ENCODE peak calls at places on chromosome 10, in nine cellular contexts. W is epithelial cell of esophagus; Z is CD8-positive, alpha-beta T cell; D is brain microvascular endothelial cell; H is kidney epithelial cell; Y is right lobe of liver; M is choroid plexus epithelial cell; K is PC-3; F is DND-41. B is an unnamed sample.

GRCh38 chr10:97355571-97355975 is 21.0 kb upstream of the FRAT2 start:
- DNase-seq in W (peak), Z (no peak), D (no peak), H (no peak), Y (no peak), M (peak), K (no peak), F (no peak), B (no peak)

GRCh38 chr10:112663181-112663879 is 216.3 kb downstream of the VTI1A start:
- DNase-seq in W (peak), Z (no peak), D (peak), H (peak), Y (no peak), M (peak), K (peak), F (no peak), B (no peak)

GRCh38 chr10:12965571-12965970 is 35.9 kb downstream of the CCDC3 start:
- DNase-seq in W (peak), Z (no peak), D (no peak), H (no peak), Y (no peak), M (no peak), K (peak), F (no peak), B (no peak)

GRCh38 chr10:70355234-70356021 is 27.0 kb downstream of the LRRC20 start:
- DNase-seq in W (no peak), Z (no peak), D (no peak), H (no peak), Y (no peak), M (no peak), K (no peak), F (no peak), B (no peak)

GRCh38 chr10:69201045-69201444 is 19.1 kb upstream of the HKDC1 start:
- DNase-seq in W (no peak), Z (no peak), D (no peak), H (no peak), Y (no peak), M (peak), K (no peak), F (no peak), B (no peak)

GRCh38 chr10:78199019-78199418 is 165.4 kb downstream of the RPS24 start:
- DNase-seq in W (no peak), Z (no peak), D (no peak), H (no peak), Y (no peak), M (no peak), K (no peak), F (no peak), B (no peak)

GRCh38 chr10:117137911-117138642 is at the start of gene VAX1:
- DNase-seq in W (no peak), Z (no peak), D (no peak), H (no peak), Y (no peak), M (no peak), K (peak), F (no peak), B (peak)

GRCh38 chr10:91582063-91582673 is 50.7 kb downstream of the PPP1R3C start:
- DNase-seq in W (no peak), Z (no peak), D (no peak), H (no peak), Y (peak), M (no peak), K (no peak), F (no peak), B (no peak)

GRCh38 chr10:22531441-22531840 is 182.9 kb downstream of the PIP4K2A start:
- DNase-seq in W (no peak), Z (no peak), D (no peak), H (no peak), Y (no peak), M (no peak), K (no peak), F (no peak), B (no peak)

GRCh38 chr10:117442944-117443676 is 67.9 kb upstream of the PDZD8 start:
- DNase-seq in W (peak), Z (peak), D (peak), H (peak), Y (peak), M (peak), K (peak), F (peak), B (peak)

GRCh38 chr10:66925896-66926719 is at the start of gene LRRTM3:
- DNase-seq in W (peak), Z (no peak), D (peak), H (peak), Y (peak), M (peak), K (peak), F (peak), B (peak)

GRCh38 chr10:21515581-21516269 is 9.8 kb downstream of the SKIDA1 start:
- DNase-seq in W (no peak), Z (no peak), D (no peak), H (no peak), Y (no peak), M (no peak), K (no peak), F (no peak), B (no peak)

GRCh38 chr10:126063353-126063791 is 167.0 kb downstream of the FANK1 start:
- DNase-seq in W (peak), Z (no peak), D (peak), H (peak), Y (no peak), M (peak), K (peak), F (no peak), B (peak)

GRCh38 chr10:104322416-104322782 is 15.9 kb downstream of the ITPRIP start:
- DNase-seq in W (peak), Z (no peak), D (no peak), H (no peak), Y (no peak), M (peak), K (no peak), F (no peak), B (no peak)

GRCh38 chr10:100396605-100397004 is 49.6 kb downstream of the SCD start:
- DNase-seq in W (no peak), Z (no peak), D (no peak), H (no peak), Y (no peak), M (no peak), K (no peak), F (no peak), B (no peak)

GRCh38 chr10:63866075-63866746 is 345.0 kb downstream of the REEP3 start:
- DNase-seq in W (peak), Z (no peak), D (peak), H (peak), Y (no peak), M (peak), K (peak), F (peak), B (peak)

GRCh38 chr10:31770307-31770902 is 158.2 kb downstream of the ARHGAP12 start:
- DNase-seq in W (no peak), Z (peak), D (no peak), H (no peak), Y (peak), M (no peak), K (peak), F (peak), B (peak)

GRCh38 chr10:68542046-68542445 is 14.7 kb upstream of the SLC25A16 start:
- DNase-seq in W (peak), Z (no peak), D (no peak), H (no peak), Y (no peak), M (peak), K (peak), F (no peak), B (no peak)

GRCh38 chr10:113037222-113037621 is 87.2 kb downstream of the TCF7L2 start:
- DNase-seq in W (no peak), Z (no peak), D (no peak), H (no peak), Y (no peak), M (no peak), K (no peak), F (no peak), B (no peak)

GRCh38 chr10:94299417-94299816 is 63.3 kb downstream of the NOC3L start:
- DNase-seq in W (no peak), Z (no peak), D (peak), H (peak), Y (no peak), M (peak), K (peak), F (peak), B (no peak)

GRCh38 chr10:132710036-132710686 is 75.8 kb downstream of the NKX6-2 start:
- DNase-seq in W (no peak), Z (no peak), D (no peak), H (no peak), Y (peak), M (no peak), K (no peak), F (no peak), B (no peak)

GRCh38 chr10:125201108-125201524 is 40.8 kb upstream of the CTBP2 start:
- DNase-seq in W (peak), Z (no peak), D (peak), H (peak), Y (no peak), M (peak), K (peak), F (no peak), B (no peak)

GRCh38 chr10:34880817-34881216 is 65.7 kb upstream of the PARD3 start:
- DNase-seq in W (no peak), Z (no peak), D (no peak), H (no peak), Y (no peak), M (no peak), K (peak), F (no peak), B (no peak)

GRCh38 chr10:34886906-34887615 is 72.0 kb upstream of the PARD3 start:
- DNase-seq in W (peak), Z (no peak), D (no peak), H (no peak), Y (peak), M (no peak), K (no peak), F (no peak), B (no peak)

GRCh38 chr10:34885901-34886300 is 70.8 kb upstream of the PARD3 start:
- DNase-seq in W (no peak), Z (no peak), D (no peak), H (no peak), Y (no peak), M (no peak), K (peak), F (no peak), B (no peak)

GRCh38 chr10:34889004-34889869 is 74.1 kb upstream of the PARD3 start:
- DNase-seq in W (peak), Z (no peak), D (no peak), H (no peak), Y (no peak), M (no peak), K (peak), F (no peak), B (no peak)

DNA sequence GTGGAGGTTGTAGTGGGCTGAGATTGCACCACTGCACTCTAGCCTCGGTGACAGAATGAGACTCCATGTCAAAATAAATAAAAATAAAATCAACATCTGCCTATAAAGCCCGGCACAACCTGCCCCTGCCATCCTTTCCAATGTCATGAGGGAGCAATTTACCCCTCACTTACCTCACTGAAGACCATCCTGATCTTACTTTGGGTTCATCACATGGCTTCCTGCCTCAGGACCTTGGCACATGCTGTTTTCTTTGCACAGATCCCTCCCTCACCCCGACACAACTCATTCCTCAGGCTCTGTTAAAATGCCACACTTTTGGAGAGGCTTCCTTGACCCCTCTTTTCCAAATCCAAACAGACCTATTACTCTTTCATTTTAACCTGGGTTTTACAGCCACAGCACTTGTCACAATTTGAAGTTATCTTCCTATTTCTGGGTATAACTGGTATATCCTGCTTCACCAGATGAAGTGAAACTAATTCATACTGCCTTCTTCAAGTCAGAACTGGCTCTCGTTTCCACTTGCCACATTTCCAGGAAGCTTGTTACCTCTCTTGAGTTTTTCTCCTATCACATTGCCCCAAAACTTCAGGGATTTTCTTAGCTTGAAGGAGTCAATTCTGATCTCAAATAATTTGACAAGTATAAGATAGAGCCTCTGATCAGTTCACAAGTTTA is 69.3 kb upstream of the PARD3 start:
- DNase-seq in W (peak), Z (no peak), D (no peak), H (no peak), Y (peak), M (no peak), K (peak), F (no peak), B (no peak)
- TF ChIP-seq CTCF in W (no peak), Z (no peak), D (no peak), H (no peak), Y (no peak), M (no peak), K (no peak), F (no peak), B (no peak)

GRCh38 chr10:120804020-120804419 is 47.1 kb upstream of the WDR11 start:
- DNase-seq in W (peak), Z (no peak), D (no peak), H (no peak), Y (no peak), M (no peak), K (no peak), F (no peak), B (no peak)

GRCh38 chr10:120800528-120801323 is 50.4 kb upstream of the WDR11 start:
- DNase-seq in W (no peak), Z (no peak), D (no peak), H (no peak), Y (no peak), M (no peak), K (no peak), F (no peak), B (no peak)

GRCh38 chr10:120810298-120810697 is 40.9 kb upstream of the WDR11 start:
- DNase-seq in W (no peak), Z (no peak), D (no peak), H (no peak), Y (no peak), M (no peak), K (peak), F (no peak), B (no peak)

GRCh38 chr10:120806081-120806480 is 45.1 kb upstream of the WDR11 start:
- DNase-seq in W (no peak), Z (no peak), D (no peak), H (no peak), Y (no peak), M (no peak), K (no peak), F (no peak), B (no peak)

GRCh38 chr10:120805014-120805805 is 46.0 kb upstream of the WDR11 start:
- DNase-seq in W (no peak), Z (no peak), D (no peak), H (no peak), Y (no peak), M (no peak), K (no peak), F (no peak), B (no peak)
- TF ChIP-seq CTCF in W (no peak), Z (no peak), D (no peak), H (peak), Y (no peak), M (no peak), K (no peak), F (peak), B (no peak)

DNA sequence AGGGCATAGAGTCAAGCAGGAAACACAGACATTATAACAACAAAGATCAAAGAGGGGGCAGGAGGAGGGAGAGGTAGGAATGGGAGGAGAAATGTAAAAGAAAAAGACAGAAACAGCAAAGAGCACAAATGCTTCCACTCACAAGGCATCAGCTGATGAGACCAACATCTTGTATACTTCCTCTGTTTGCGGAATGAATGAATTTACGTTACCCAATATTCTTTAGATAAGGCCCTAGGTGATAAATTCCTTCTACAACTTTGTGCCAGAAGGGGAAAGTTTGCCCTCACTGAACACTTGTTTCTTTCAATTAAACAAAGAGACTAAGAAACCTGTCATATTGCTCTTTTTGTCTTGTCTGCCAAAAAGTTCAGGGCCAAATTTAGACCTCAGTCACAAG is 116.6 kb upstream of the NANOS1 start:
- DNase-seq in W (no peak), Z (no peak), D (no peak), H (no peak), Y (no peak), M (peak), K (no peak), F (no peak), B (no peak)
- TF ChIP-seq CTCF in W (no peak), Z (no peak), D (no peak), H (no peak), Y (no peak), M (no peak), K (no peak), F (no peak), B (no peak)

GRCh38 chr10:4650109-4650508 is 175.9 kb upstream of the AKR1E2 start:
- DNase-seq in W (no peak), Z (no peak), D (peak), H (no peak), Y (no peak), M (peak), K (no peak), F (no peak), B (no peak)

GRCh38 chr10:4651404-4652037 is 174.5 kb upstream of the AKR1E2 start:
- DNase-seq in W (peak), Z (no peak), D (no peak), H (no peak), Y (no peak), M (no peak), K (peak), F (no peak), B (no peak)

GRCh38 chr10:4648968-4649367 is 177.0 kb upstream of the AKR1E2 start:
- DNase-seq in W (no peak), Z (no peak), D (no peak), H (no peak), Y (no peak), M (peak), K (no peak), F (no peak), B (no peak)

GRCh38 chr10:4652111-4653010 is 173.6 kb upstream of the AKR1E2 start:
- DNase-seq in W (peak), Z (no peak), D (no peak), H (no peak), Y (no peak), M (peak), K (no peak), F (no peak), B (no peak)

DNA sequence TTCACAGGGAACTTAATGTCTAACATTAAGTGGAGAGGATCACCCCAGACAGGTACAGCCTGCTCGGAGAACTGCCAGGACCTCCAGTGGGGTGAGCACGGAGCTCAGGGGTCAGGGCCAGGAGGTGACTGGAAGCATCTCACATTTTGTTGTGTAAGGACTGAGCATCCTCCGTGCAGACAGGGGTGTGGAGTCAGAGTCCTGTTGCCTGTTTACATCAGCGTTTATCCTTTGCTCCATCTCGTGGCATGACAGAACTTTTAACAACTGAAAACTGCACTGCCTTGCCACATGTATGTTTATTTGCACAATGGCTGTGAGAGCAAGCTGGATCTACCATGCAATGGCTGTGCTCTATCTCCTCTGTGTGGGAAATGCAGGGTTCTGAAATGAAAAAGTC is 175.4 kb upstream of the AKR1E2 start:
- DNase-seq in W (peak), Z (no peak), D (peak), H (no peak), Y (no peak), M (peak), K (no peak), F (peak), B (no peak)
- TF ChIP-seq CTCF in W (no peak), Z (no peak), D (no peak), H (no peak), Y (no peak), M (peak), K (no peak), F (no peak), B (no peak)

GRCh38 chr10:45308707-45309106 is 6.7 kb downstream of the OR13A1 start:
- DNase-seq in W (no peak), Z (no peak), D (no peak), H (no peak), Y (no peak), M (peak), K (peak), F (no peak), B (no peak)
- TF ChIP-seq CTCF in W (no peak), Z (no peak), D (no peak), H (peak), Y (no peak), M (no peak), K (peak), F (no peak), B (no peak)

GRCh38 chr10:102593804-102594079 is 50.5 kb upstream of the TRIM8 start:
- DNase-seq in W (no peak), Z (no peak), D (no peak), H (no peak), Y (no peak), M (no peak), K (peak), F (no peak), B (no peak)

GRCh38 chr10:102597131-102597891 is 47.0 kb upstream of the TRIM8 start:
- DNase-seq in W (no peak), Z (no peak), D (no peak), H (no peak), Y (peak), M (no peak), K (no peak), F (no peak), B (no peak)

GRCh38 chr10:102595914-102596313 is 48.4 kb upstream of the TRIM8 start:
- DNase-seq in W (no peak), Z (no peak), D (no peak), H (no peak), Y (no peak), M (no peak), K (no peak), F (no peak), B (no peak)

GRCh38 chr10:102596506-102596971 is 47.7 kb upstream of the TRIM8 start:
- DNase-seq in W (peak), Z (no peak), D (peak), H (no peak), Y (peak), M (peak), K (peak), F (peak), B (peak)

GRCh38 chr10:102595293-102595692 is 49.0 kb upstream of the TRIM8 start:
- DNase-seq in W (no peak), Z (no peak), D (no peak), H (no peak), Y (no peak), M (no peak), K (no peak), F (no peak), B (no peak)
- TF ChIP-seq CTCF in W (no peak), Z (no peak), D (no peak), H (no peak), Y (no peak), M (no peak), K (no peak), F (no peak), B (no peak)

DNA sequence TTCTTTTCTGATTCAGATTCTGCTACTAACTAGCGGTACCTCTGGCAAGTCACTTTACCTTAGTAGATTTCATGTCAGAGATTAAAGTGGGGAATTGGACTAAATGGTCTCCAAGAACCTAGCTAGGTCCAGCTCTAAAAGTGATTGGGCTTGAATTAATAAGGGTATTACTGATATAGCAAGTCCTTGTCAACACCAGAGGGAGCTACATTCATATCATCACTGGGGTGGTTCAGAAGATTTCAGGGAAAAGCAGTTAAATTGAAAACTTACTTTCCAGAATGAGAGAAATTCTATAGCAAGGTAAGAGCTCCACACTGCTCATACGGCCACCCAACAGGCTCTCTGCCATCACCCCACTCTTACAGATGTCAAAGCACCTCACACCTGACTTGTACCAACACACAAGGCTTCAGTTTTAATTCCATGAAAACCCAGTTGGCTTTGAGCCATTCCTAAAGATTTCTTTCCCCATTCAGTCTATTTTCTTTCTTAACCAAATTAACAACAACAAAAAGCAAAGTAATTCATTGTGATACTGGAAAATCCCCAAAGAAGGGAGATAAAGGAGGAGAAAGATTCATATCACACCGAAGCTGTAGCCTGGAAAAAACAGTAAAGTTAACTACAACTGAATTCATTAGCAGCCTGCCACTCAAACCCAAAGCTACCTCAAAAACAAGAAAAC is 38.0 kb upstream of the SPOCK2 start:
- DNase-seq in W (peak), Z (no peak), D (peak), H (peak), Y (no peak), M (peak), K (peak), F (no peak), B (no peak)
- TF ChIP-seq CTCF in W (peak), Z (no peak), D (peak), H (peak), Y (peak), M (peak), K (peak), F (peak), B (peak)

GRCh38 chr10:283916-284356 is 148.7 kb downstream of the ZMYND11 start:
- DNase-seq in W (no peak), Z (no peak), D (no peak), H (no peak), Y (no peak), M (no peak), K (no peak), F (no peak), B (no peak)
- TF ChIP-seq CTCF in W (no peak), Z (no peak), D (no peak), H (no peak), Y (no peak), M (no peak), K (no peak), F (no peak), B (no peak)